ENCODE peak calls at places on chromosome 13, in seven cellular contexts. N is choroid plexus epithelial cell; A is Kasumi-1; R is NCI-H2029; C is stimulated activated CD4-positive, alpha-beta T cell treated with anti-CD3 and anti-CD28 coated beads, Interleukin-15, amount 100 ng/mL, for 1 hour; K is activated T-helper 9 cell treated with anti-CD3 and anti-CD28 coated beads, Interleukin-2, amount 50 U/mL, for 16 hours; B is pancreas. I is an unnamed sample.

GRCh38 chr13:63842102-63842501 is 2426.5 kb upstream of the PCDH20 start:
- DNase-seq in N (no peak), A (no peak), R (no peak), C (no peak), K (no peak), B (no peak), I (no peak)

GRCh38 chr13:84470528-84470927 is 588.3 kb upstream of the SLITRK1 start:
- DNase-seq in N (no peak), A (no peak), R (no peak), C (no peak), K (no peak), B (no peak), I (no peak)

GRCh38 chr13:76438050-76438449 is 448.2 kb downstream of the KCTD12 start:
- DNase-seq in N (peak; percentile 28), A (no peak), R (no peak), C (no peak), K (no peak), B (no peak), I (no peak)

GRCh38 chr13:41562083-41562482 is 104.7 kb downstream of the RGCC start:
- DNase-seq in N (peak; percentile 97), A (no peak), R (no peak), C (no peak), K (no peak), B (no peak), I (no peak)

GRCh38 chr13:35092751-35093150 is 150.7 kb downstream of the NBEA start:
- DNase-seq in N (no peak), A (no peak), R (no peak), C (no peak), K (no peak), B (no peak), I (no peak)

GRCh38 chr13:30934381-30934780 is 1.9 kb downstream of the TEX26 start:
- DNase-seq in N (peak; percentile 59), A (no peak), R (no peak), C (no peak), K (no peak), B (no peak), I (no peak)

GRCh38 chr13:45055902-45056648 is 64.2 kb upstream of the GTF2F2 start:
- DNase-seq in N (peak; percentile 32), A (no peak), R (no peak), C (no peak), K (no peak), B (no peak), I (no peak)

GRCh38 chr13:25375727-25376358 is 4.1 kb downstream of the ATP8A2 start:
- DNase-seq in N (peak; percentile 65), A (peak; percentile 7), R (peak; percentile 2), C (no peak), K (no peak), B (no peak), I (peak; percentile 72)

GRCh38 chr13:26019881-26020535 is 31.8 kb downstream of the SHISA2 start:
- DNase-seq in N (peak; percentile 87), A (peak; percentile 70), R (peak; percentile 13), C (no peak), K (no peak), B (no peak), I (no peak)

GRCh38 chr13:65914707-65915106 is 1315.4 kb downstream of the PCDH9 start:
- DNase-seq in N (peak; percentile 76), A (no peak), R (no peak), C (no peak), K (no peak), B (no peak), I (no peak)

GRCh38 chr13:84413016-84413415 is 530.7 kb upstream of the SLITRK1 start:
- DNase-seq in N (no peak), A (no peak), R (no peak), C (no peak), K (no peak), B (no peak), I (no peak)

GRCh38 chr13:105445793-105446192 is 1089.7 kb downstream of the EFNB2 start:
- DNase-seq in N (peak; percentile 23), A (no peak), R (no peak), C (no peak), K (no peak), B (no peak), I (no peak)

GRCh38 chr13:30569901-30570576 is 47.7 kb upstream of the USPL1 start:
- DNase-seq in N (peak; percentile 96), A (no peak), R (no peak), C (no peak), K (no peak), B (no peak), I (no peak)

GRCh38 chr13:74990992-74991391 is 491.0 kb downstream of the TBC1D4 start:
- DNase-seq in N (no peak), A (no peak), R (no peak), C (no peak), K (no peak), B (no peak), I (no peak)

GRCh38 chr13:40477623-40478608 is 188.5 kb downstream of the FOXO1 start:
- DNase-seq in N (peak; percentile 43), A (no peak), R (no peak), C (no peak), K (no peak), B (no peak), I (no peak)

GRCh38 chr13:95239293-95239692 is 62.0 kb downstream of the ABCC4 start:
- DNase-seq in N (no peak), A (peak; percentile 85), R (no peak), C (no peak), K (no peak), B (no peak), I (no peak)

GRCh38 chr13:51006067-51006800 is 96.6 kb downstream of the RNASEH2B start:
- DNase-seq in N (no peak), A (no peak), R (no peak), C (no peak), K (no peak), B (no peak), I (peak; percentile 75)

GRCh38 chr13:48176781-48177180 is 56.2 kb upstream of the ITM2B start:
- DNase-seq in N (no peak), A (no peak), R (no peak), C (no peak), K (no peak), B (no peak), I (no peak)

GRCh38 chr13:27261376-27261775 is 9.3 kb upstream of the RASL11A start:
- DNase-seq in N (no peak), A (no peak), R (no peak), C (no peak), K (no peak), B (no peak), I (no peak)

GRCh38 chr13:75830842-75831241 is 194.7 kb downstream of the LMO7 start:
- DNase-seq in N (peak; percentile 48), A (no peak), R (no peak), C (no peak), K (no peak), B (no peak), I (no peak)

GRCh38 chr13:85693889-85694511 is 105.2 kb downstream of the SLITRK6 start:
- DNase-seq in N (peak; percentile 31), A (peak; percentile 95), R (no peak), C (no peak), K (no peak), B (no peak), I (no peak)

I was measured in Caco-2.